ENCODE peak calls at places on chromosomes 2 and 18, in four cellular contexts. R is CD8-positive, alpha-beta memory T cell; Z is endothelial cell of umbilical vein; I is testis. F is an unnamed sample.

GRCh38 chr2:191811807-191812602 is 34.9 kb downstream of the CAVIN2 start:
- DNase-seq in R (no peak), Z (peak; percentile 86), I (peak; percentile 77), F (peak; percentile 54)

GRCh38 chr2:130316596-130316995 is 26.1 kb upstream of the IMP4 start:
- DNase-seq in R (no peak), Z (no peak), I (no peak), F (no peak)

GRCh38 chr2:25259744-25260124 is 82.0 kb downstream of the DNMT3A start:
- DNase-seq in R (no peak), Z (no peak), I (no peak), F (no peak)

GRCh38 chr18:49728542-49728941 is 84.8 kb downstream of the ACAA2 start:
- DNase-seq in R (no peak), Z (peak; percentile 54), I (peak; percentile 82), F (peak; percentile 30)

GRCh38 chr18:36322734-36323133 is 25.2 kb downstream of the FHOD3 start:
- DNase-seq in R (no peak), Z (no peak), I (no peak), F (no peak)

GRCh38 chr2:108630567-108631405 is 88.5 kb upstream of the RANBP2 start:
- DNase-seq in R (no peak), Z (no peak), I (no peak), F (no peak)

GRCh38 chr2:159904565-159905281 is 106.7 kb upstream of the CD302 start:
- DNase-seq in R (peak; percentile 78), Z (peak; percentile 20), I (peak; percentile 60), F (no peak)

GRCh38 chr2:34012728-34013302 is 413.7 kb upstream of the FAM98A start:
- DNase-seq in R (no peak), Z (peak; percentile 41), I (peak; percentile 76), F (peak; percentile 79)

GRCh38 chr2:162318280-162319222 is at the start of gene IFIH1:
- DNase-seq in R (peak; percentile 62), Z (peak; percentile 88), I (peak; percentile 88), F (no peak)

GRCh38 chr2:195304310-195304709 is 352.7 kb upstream of the SLC39A10 start:
- DNase-seq in R (no peak), Z (peak; percentile 6), I (peak; percentile 18), F (peak; percentile 33)

GRCh38 chr2:158507141-158507540 is 50.4 kb downstream of the PKP4 start:
- DNase-seq in R (no peak), Z (no peak), I (no peak), F (no peak)

GRCh38 chr2:46171996-46172546 is 125.1 kb upstream of the EPAS1 start:
- DNase-seq in R (no peak), Z (no peak), I (no peak), F (peak; percentile 60)

GRCh38 chr2:6109801-6110200 is 417.6 kb downstream of the SOX11 start:
- DNase-seq in R (no peak), Z (no peak), I (no peak), F (no peak)

DNA sequence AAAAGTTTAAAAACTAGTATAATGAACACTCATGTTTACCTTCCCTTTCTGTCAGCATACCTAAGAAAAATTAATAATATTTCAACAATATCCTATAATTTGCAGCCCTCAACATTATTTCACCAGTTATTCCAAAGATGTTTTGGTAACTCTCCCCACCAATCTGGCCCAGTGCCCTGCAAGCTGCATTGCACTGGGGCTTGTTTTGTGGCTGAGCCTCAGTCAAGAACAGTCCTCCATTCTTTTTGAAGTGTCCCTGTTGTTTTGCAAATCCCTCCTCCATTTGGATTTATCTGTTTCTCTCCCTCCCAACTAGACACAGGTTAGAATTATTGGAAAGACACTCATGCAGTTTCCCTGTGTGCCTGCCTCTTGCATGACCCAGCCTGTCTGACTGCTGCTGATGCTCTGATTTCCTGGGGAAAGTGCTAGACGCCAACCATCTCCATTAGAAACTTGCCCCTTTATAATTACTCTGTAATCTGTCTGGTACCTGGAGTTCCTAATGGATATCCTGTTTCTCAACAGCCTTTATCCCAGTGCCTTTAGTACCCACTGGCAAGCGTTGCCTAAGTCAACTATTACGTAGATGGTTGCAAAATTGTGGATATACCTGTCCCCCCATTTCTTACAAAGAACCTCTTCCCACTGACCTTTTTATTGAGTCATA is 60.2 kb downstream of the EIF5B start:
- DNase-seq in R (no peak), Z (no peak), I (no peak), F (no peak)
- H3K36me3 ChIP-seq in R (peaks cover 76% of the 10 kb centered on the region), Z (peaks cover 40% of the 10 kb centered on the region), I (no peaks in the 10 kb centered on the region), F (peaks cover 46% of the 10 kb centered on the region)

GRCh38 chr2:208300847-208301618 is 35.0 kb downstream of the PIKFYVE start:
- DNase-seq in R (no peak), Z (no peak), I (no peak), F (no peak)
- H3K36me3 ChIP-seq in R (peaks cover 33% of the 10 kb centered on the region), Z (peaks cover 23% of the 10 kb centered on the region), I (no peaks in the 10 kb centered on the region), F (peaks cover 43% of the 10 kb centered on the region)

GRCh38 chr2:47801118-47801517 is 18.2 kb downstream of the MSH6 start:
- DNase-seq in R (no peak), Z (no peak), I (no peak), F (no peak)
- H3K36me3 ChIP-seq in R (peaks cover 63% of the 10 kb centered on the region), Z (peaks cover 43% of the 10 kb centered on the region), I (no peaks in the 10 kb centered on the region), F (peaks cover 51% of the 10 kb centered on the region)

DNA sequence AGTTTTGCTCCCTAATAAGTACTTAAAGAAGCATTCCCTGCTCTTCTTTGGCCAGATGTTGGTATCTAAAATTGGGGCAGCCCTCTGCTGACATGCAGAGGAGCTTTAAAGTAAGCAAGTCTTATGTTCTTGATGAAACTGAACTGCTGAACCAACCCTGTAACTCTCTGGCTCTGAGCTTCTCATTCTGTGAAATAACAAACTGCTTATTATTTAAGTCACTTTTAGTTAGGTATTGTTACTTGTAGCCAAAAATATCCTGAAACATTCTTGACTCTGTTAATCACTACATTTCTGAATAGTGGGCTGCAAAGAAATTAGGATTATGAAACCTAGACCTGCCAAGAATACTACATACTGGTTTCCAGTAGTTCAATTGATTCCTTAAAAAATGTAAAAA is 15.5 kb downstream of the PPP3R1 start:
- DNase-seq in R (no peak), Z (no peak), I (no peak), F (no peak)
- H3K36me3 ChIP-seq in R (no peaks in the 10 kb centered on the region), Z (peaks cover 2% of the 10 kb centered on the region), I (no peaks in the 10 kb centered on the region), F (no peaks in the 10 kb centered on the region)

GRCh38 chr2:37648316-37649011 is 23.0 kb downstream of the CDC42EP3 start:
- DNase-seq in R (peak; percentile 33), Z (peak; percentile 80), I (peak; percentile 20), F (peak; percentile 72)
- H3K36me3 ChIP-seq in R (peaks cover 18% of the 10 kb centered on the region), Z (peaks cover 3% of the 10 kb centered on the region), I (no peaks in the 10 kb centered on the region), F (peaks cover 84% of the 10 kb centered on the region)

F was measured in BE2C.